ENCODE peak calls at places on chromosomes 16 and 17, in seven cellular contexts. O is non-pigmented ciliary epithelial cell; S is activated CD4-positive, alpha-beta T cell treated with anti-CD3 and anti-CD28 coated beads for 1 hour; N is ureter; Q is AG08395; U is frontal cortex; P is CD4-positive, alpha-beta T cell. Z is an unnamed sample.

GRCh38 chr16:46842192-46842895 is 11.4 kb upstream of the C16orf87 start:
- DNase-seq in N (no peak), Q (no peak), O (no peak), P (no peak), S (no peak), U (no peak), Z (no peak)

GRCh38 chr16:31067342-31067741 is 6.7 kb downstream of the ZNF668 start:
- DNase-seq in O (no peak), U (no peak), S (no peak), P (no peak), N (no peak), Q (no peak), Z (no peak)

GRCh38 chr16:11161974-11162373 is 94.0 kb downstream of the SOCS1 start:
- DNase-seq in O (no peak), S (no peak), P (no peak), U (no peak), Q (peak; percentile 6), N (no peak), Z (peak; percentile 60)

GRCh38 chr16:86012221-86012620 is 113.3 kb downstream of the IRF8 start:
- DNase-seq in N (no peak), O (no peak), S (no peak), U (no peak), Q (no peak), P (no peak), Z (no peak)

GRCh38 chr17:58105093-58105492 is 21.9 kb downstream of the DYNLL2 start:
- DNase-seq in U (no peak), O (no peak), P (no peak), S (no peak), N (no peak), Q (no peak), Z (no peak)

GRCh38 chr16:5709889-5710288 is 612.3 kb upstream of the EEF2KMT start:
- DNase-seq in N (no peak), U (no peak), O (no peak), Q (no peak), S (no peak), P (no peak), Z (peak; percentile 16)

GRCh38 chr17:40310882-40311391 is 2.0 kb downstream of the RARA start:
- DNase-seq in O (no peak), U (no peak), P (no peak), Q (no peak), N (peak; percentile 41), S (no peak), Z (peak; percentile 76)

GRCh38 chr17:65560628-65561371 is 648 bp downstream of the AXIN2 start:
- DNase-seq in S (peak; percentile 64), O (peak; percentile 51), N (peak; percentile 86), Q (peak; percentile 63), P (peak; percentile 61), U (peak; percentile 76), Z (peak; percentile 89)

GRCh38 chr17:73100363-73100762 is 7.9 kb upstream of the SLC39A11 start:
- DNase-seq in P (no peak), U (no peak), Q (no peak), O (no peak), N (no peak), S (no peak), Z (no peak)

GRCh38 chr17:3689262-3690093 is 6.5 kb downstream of the P2RX5 start:
- DNase-seq in O (no peak), P (no peak), Q (no peak), S (no peak), N (no peak), U (no peak), Z (no peak)

GRCh38 chr16:85613609-85614337 is 651 bp downstream of the GSE1 start:
- DNase-seq in N (peak; percentile 64), S (no peak), O (no peak), U (no peak), Q (peak; percentile 47), P (no peak), Z (no peak)

GRCh38 chr17:74777884-74778490 is 1.8 kb upstream of the NAT9 start:
- DNase-seq in N (no peak), Q (no peak), U (no peak), P (no peak), O (no peak), S (no peak), Z (no peak)

GRCh38 chr17:74199306-74200092 is 4.0 kb upstream of the RPL38 start:
- DNase-seq in S (peak; percentile 42), Q (peak; percentile 77), N (peak; percentile 59), O (no peak), U (peak; percentile 78), P (peak; percentile 36), Z (no peak)

GRCh38 chr16:12629271-12629670 is 174.4 kb downstream of the CPPED1 start:
- DNase-seq in O (no peak), U (no peak), N (no peak), P (no peak), Q (no peak), S (no peak), Z (no peak)

GRCh38 chr16:83734136-83734535 is 73.6 kb upstream of the HSBP1 start:
- DNase-seq in O (no peak), U (no peak), S (no peak), N (no peak), Q (no peak), P (no peak), Z (no peak)

GRCh38 chr16:35410438-35410837 is 1951.0 kb downstream of the TP53TG3F start:
- DNase-seq in U (no peak), P (no peak), S (no peak), Q (no peak), N (no peak), O (no peak), Z (no peak)

GRCh38 chr16:81511371-81511770 is 66.8 kb downstream of the CMIP start:
- DNase-seq in Q (no peak), U (no peak), S (no peak), N (no peak), O (peak; percentile 77), P (no peak), Z (no peak)

GRCh38 chr17:21039839-21040575 is 2.8 kb downstream of the USP22 start:
- DNase-seq in N (no peak), P (no peak), U (no peak), Q (peak; percentile 52), S (peak; percentile 15), O (no peak), Z (peak; percentile 35)

GRCh38 chr16:84271866-84272265 is 22.8 kb upstream of the WFDC1 start:
- DNase-seq in P (no peak), S (no peak), O (no peak), N (no peak), Q (no peak), U (no peak), Z (no peak)

GRCh38 chr17:50848039-50848438 is 12.7 kb downstream of the WFIKKN2 start:
- DNase-seq in P (no peak), N (no peak), O (no peak), S (no peak), U (no peak), Q (no peak), Z (no peak)

GRCh38 chr16:58638148-58639036 is 8.8 kb upstream of the CNOT1 start:
- DNase-seq in Q (peak; percentile 89), N (peak; percentile 63), O (no peak), U (no peak), S (no peak), P (no peak), Z (peak; percentile 80)

GRCh38 chr17:29661220-29661619 is 38.5 kb upstream of the CORO6 start:
- DNase-seq in N (no peak), U (no peak), P (no peak), S (no peak), Q (no peak), O (no peak), Z (no peak)

GRCh38 chr16:79165541-79165940 is 435.0 kb downstream of the MAF start:
- DNase-seq in S (no peak), N (no peak), Q (no peak), O (no peak), U (no peak), P (no peak), Z (no peak)

GRCh38 chr16:67966549-67967182 is 1.8 kb downstream of the SLC12A4 start:
- DNase-seq in Q (peak; percentile 80), N (peak; percentile 64), U (no peak), S (no peak), P (no peak), O (no peak), Z (peak; percentile 75)

GRCh38 chr17:47698749-47699535 is 5.0 kb downstream of the TBKBP1 start:
- DNase-seq in P (peak; percentile 79), U (peak; percentile 91), Q (peak; percentile 91), O (no peak), N (peak; percentile 70), S (peak; percentile 75), Z (peak; percentile 53)

GRCh38 chr16:70704586-70704985 is 18.7 kb upstream of the MTSS2 start:
- DNase-seq in P (no peak), U (no peak), Q (no peak), O (no peak), N (no peak), S (no peak), Z (peak; percentile 65)

GRCh38 chr17:39867084-39867890 is 715 bp upstream of the ZPBP2 start:
- DNase-seq in O (no peak), U (no peak), N (no peak), S (peak; percentile 43), Q (no peak), P (peak; percentile 28), Z (no peak)

GRCh38 chr16:48261569-48261968 is 14.2 kb upstream of the ABCC11 start:
- DNase-seq in P (no peak), S (no peak), N (no peak), U (no peak), O (no peak), Q (no peak), Z (no peak)

GRCh38 chr17:61511480-61512182 is 59.4 kb downstream of the TBX4 start:
- DNase-seq in N (no peak), S (no peak), U (no peak), O (no peak), P (no peak), Q (no peak), Z (no peak)

GRCh38 chr17:7238418-7239090 is 703 bp downstream of the PHF23 start:
- DNase-seq in Q (no peak), O (no peak), S (no peak), N (no peak), U (no peak), P (no peak), Z (peak; percentile 25)

GRCh38 chr17:4594406-4595349 is 10.3 kb downstream of the SMTNL2 start:
- DNase-seq in Q (no peak), S (peak; percentile 20), P (no peak), O (no peak), U (no peak), N (no peak), Z (no peak)

GRCh38 chr17:50866261-50866949 is at the start of gene TOB1:
- DNase-seq in P (peak; percentile 98), O (peak; percentile 79), S (peak; percentile 93), U (peak; percentile 87), N (peak; percentile 98), Q (peak; percentile 97), Z (peak; percentile 99)

GRCh38 chr16:48591976-48592375 is 18.0 kb downstream of the N4BP1 start:
- DNase-seq in P (no peak), O (no peak), S (no peak), N (no peak), U (no peak), Q (no peak), Z (no peak)

Z was measured in myocyte.